ENCODE peak calls at places on chromosomes 7 and 10, in seven cellular contexts. G, L, J, H, B, Q and E are unnamed samples.

GRCh38 chr10:76885815-76886214 is 751.8 kb downstream of the KCNMA1 start:
- DNase-seq in H (no peak), J (no peak), L (no peak), B (no peak), G (peak; percentile 26), Q (no peak), E (no peak)

GRCh38 chr7:43678315-43678714 is 51.0 kb downstream of the COA1 start:
- DNase-seq in L (no peak), J (no peak), Q (no peak), B (no peak), H (peak; percentile 52), G (no peak), E (no peak)

GRCh38 chr7:21603477-21603876 is 60.6 kb downstream of the DNAH11 start:
- DNase-seq in J (no peak), G (no peak), Q (no peak), H (no peak), L (no peak), B (no peak), E (no peak)

GRCh38 chr7:41652265-41652664 is 50.6 kb downstream of the INHBA start:
- DNase-seq in G (no peak), Q (no peak), L (no peak), J (no peak), B (no peak), H (no peak), E (no peak)

GRCh38 chr7:157529768-157530560 is 193.2 kb downstream of the DNAJB6 start:
- DNase-seq in L (no peak), Q (peak; percentile 20), B (no peak), G (no peak), H (no peak), J (no peak), E (no peak)

GRCh38 chr10:44510716-44511115 is 125.8 kb upstream of the CXCL12 start:
- DNase-seq in H (no peak), L (no peak), G (no peak), Q (no peak), J (no peak), B (no peak), E (no peak)

GRCh38 chr10:31350891-31351290 is 31.9 kb downstream of the ZEB1 start:
- DNase-seq in G (no peak), B (no peak), Q (no peak), L (no peak), H (no peak), J (no peak), E (no peak)

GRCh38 chr10:21534611-21535493 is 820 bp downstream of the MLLT10 start:
- DNase-seq in Q (peak; percentile 86), J (peak; percentile 54), B (peak; percentile 68), G (peak; percentile 54), H (peak; percentile 66), L (peak; percentile 88), E (peak; percentile 78)

GRCh38 chr7:6226194-6226799 is 46.1 kb downstream of the CYTH3 start:
- DNase-seq in L (no peak), B (no peak), G (no peak), H (no peak), Q (no peak), J (no peak), E (no peak)

GRCh38 chr10:125638555-125638954 is 44.4 kb downstream of the TEX36 start:
- DNase-seq in G (no peak), Q (no peak), B (no peak), L (no peak), H (no peak), J (no peak), E (no peak)

GRCh38 chr10:86647773-86648705 is 6.3 kb upstream of the OPN4 start:
- DNase-seq in L (no peak), Q (no peak), B (no peak), H (no peak), G (no peak), J (no peak), E (no peak)

GRCh38 chr7:130971297-130971696 is 237.3 kb upstream of the KLF14 start:
- DNase-seq in G (no peak), J (no peak), L (no peak), H (no peak), Q (no peak), B (no peak), E (no peak)

GRCh38 chr10:46292573-46293023 is 5.8 kb downstream of the ANTXRL start:
- DNase-seq in G (no peak), J (no peak), B (peak; percentile 3), H (no peak), L (no peak), Q (peak; percentile 52), E (no peak)

GRCh38 chr10:123936426-123936825 is 44.8 kb upstream of the CPXM2 start:
- DNase-seq in L (no peak), H (no peak), J (no peak), G (no peak), B (no peak), Q (no peak), E (no peak)

GRCh38 chr10:52442576-52442975 is 128.5 kb downstream of the DKK1 start:
- DNase-seq in G (no peak), J (no peak), H (no peak), Q (no peak), L (no peak), B (no peak), E (no peak)

GRCh38 chr10:132962623-132963429 is 20.5 kb upstream of the CFAP46 start:
- DNase-seq in G (no peak), H (peak; percentile 7), Q (no peak), L (no peak), B (no peak), J (no peak), E (no peak)

GRCh38 chr10:75593690-75594556 is 162.5 kb downstream of the LRMDA start:
- DNase-seq in J (no peak), B (no peak), L (no peak), H (no peak), Q (no peak), G (no peak), E (no peak)

GRCh38 chr10:7474388-7474787 is 63.6 kb upstream of the SFMBT2 start:
- DNase-seq in G (no peak), B (peak; percentile 39), L (no peak), Q (no peak), H (no peak), J (no peak), E (no peak)

GRCh38 chr10:116056445-116057293 is 216.3 kb downstream of the GFRA1 start:
- DNase-seq in Q (no peak), B (no peak), G (no peak), H (no peak), L (no peak), J (no peak), E (no peak)

GRCh38 chr7:69890081-69890369 is 291.8 kb downstream of the AUTS2 start:
- DNase-seq in Q (no peak), L (no peak), B (no peak), G (no peak), J (no peak), H (peak; percentile 21), E (no peak)

GRCh38 chr7:69893915-69894314 is 295.6 kb downstream of the AUTS2 start:
- DNase-seq in B (no peak), G (no peak), H (no peak), J (no peak), L (no peak), Q (no peak), E (no peak)

GRCh38 chr7:69892790-69893189 is 294.5 kb downstream of the AUTS2 start:
- DNase-seq in H (no peak), Q (no peak), J (no peak), L (no peak), G (no peak), B (no peak), E (no peak)

GRCh38 chr7:69889338-69890080 is 291.2 kb downstream of the AUTS2 start:
- DNase-seq in B (no peak), J (no peak), Q (no peak), H (peak; percentile 65), L (no peak), G (no peak), E (no peak)
- H3K4me3 ChIP-seq in B (no peak overlapping the region), J (no peak overlapping the region), Q (no peak overlapping the region), H (peak overlapping the region; percentile 29), L (no peak overlapping the region), G (no peak overlapping the region), E (no peak overlapping the region)

DNA sequence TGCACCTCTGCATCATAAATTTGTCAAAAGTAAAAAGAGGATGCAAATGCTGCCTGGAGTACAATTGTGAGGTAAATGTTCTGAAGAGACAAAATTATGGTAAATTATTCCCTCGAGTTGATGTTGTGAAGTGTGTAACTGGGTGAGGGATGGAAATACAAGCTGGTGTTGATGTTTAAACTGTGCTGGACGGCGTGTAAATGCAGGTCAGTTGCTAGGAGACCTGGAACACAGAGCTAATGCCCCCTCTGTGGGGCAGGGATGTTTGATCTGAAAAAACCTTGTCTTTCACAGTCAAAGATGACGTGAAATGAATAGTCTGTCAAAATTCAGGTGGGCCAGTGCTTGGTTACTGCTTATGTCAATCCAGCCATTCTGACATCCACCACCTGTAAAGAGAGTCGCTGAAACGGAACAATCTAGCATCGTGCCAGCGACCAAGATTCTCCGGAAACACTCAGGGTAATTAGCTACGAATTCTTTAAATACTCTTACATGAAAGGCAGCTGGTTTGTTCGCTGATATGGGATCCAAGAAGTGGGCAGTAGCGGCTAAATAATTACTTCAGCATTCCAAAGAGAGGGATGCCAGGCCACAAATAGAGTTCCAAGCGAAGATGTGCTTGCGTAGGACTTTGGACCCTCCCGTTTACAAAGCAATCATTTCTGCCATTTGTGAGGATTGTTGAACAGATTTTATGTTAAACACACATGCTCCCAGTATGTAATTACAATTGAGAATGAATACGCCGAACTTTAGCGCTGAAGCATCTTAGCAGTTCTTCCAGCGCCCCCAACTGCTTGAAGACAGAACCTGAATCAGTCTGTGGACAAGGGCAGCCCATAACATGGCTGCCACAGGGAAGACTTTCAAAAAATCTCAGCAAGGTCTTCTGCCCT is 7.4 kb upstream of the ASB4 start:
- DNase-seq in B (peak; percentile 42), Q (no peak), L (peak; percentile 27), G (no peak), J (no peak), H (no peak), E (no peak)
- TF ChIP-seq CTCF in B (no peak), Q (peak; percentile 48), L (peak; percentile 73), G (peak; percentile 52), J (no peak), H (peak; percentile 7), E (peak; percentile 13)

GRCh38 chr10:84352251-84352842 is 24.0 kb downstream of the CCSER2 start:
- DNase-seq in L (peak; percentile 67), Q (peak; percentile 73), G (peak; percentile 48), B (peak; percentile 72), H (peak; percentile 65), J (peak; percentile 49), E (no peak)

GRCh38 chr10:84348431-84348830 is 20.0 kb downstream of the CCSER2 start:
- DNase-seq in Q (no peak), L (no peak), J (no peak), G (no peak), H (no peak), B (no peak), E (no peak)

GRCh38 chr10:84353052-84353803 is 24.8 kb downstream of the CCSER2 start:
- DNase-seq in L (no peak), G (no peak), H (no peak), Q (no peak), J (no peak), B (no peak), E (no peak)

GRCh38 chr10:84344560-84344959 is 16.2 kb downstream of the CCSER2 start:
- DNase-seq in L (no peak), J (no peak), G (no peak), Q (no peak), B (no peak), H (no peak), E (no peak)

GRCh38 chr10:84348860-84349259 is 20.5 kb downstream of the CCSER2 start:
- DNase-seq in B (no peak), J (no peak), G (no peak), L (no peak), H (no peak), Q (no peak), E (no peak)
- H3K27ac ChIP-seq in B (peak overlapping the region; percentile 2), J (no peak overlapping the region), G (peak overlapping the region; percentile 56), L (no peak overlapping the region), H (no peak overlapping the region), Q (no peak overlapping the region), E (peak overlapping the region; percentile 87)

GRCh38 chr10:98919899-98920298 is 315.8 kb downstream of the HPSE2 start:
- DNase-seq in G (no peak), H (no peak), J (no peak), B (no peak), Q (no peak), L (peak; percentile 35), E (no peak)
- H3K4me3 ChIP-seq in G (no peak overlapping the region), H (no peak overlapping the region), J (no peak overlapping the region), B (no peak overlapping the region), Q (no peak overlapping the region), L (no peak overlapping the region), E (no peak overlapping the region)